ENCODE peak calls at places on chromosome 13, in five cellular contexts. F is GM23338, N is K562, S is HepG2, Z is GM12878. E is an unnamed sample.

GRCh38 chr13:33891196-33891742 is 73.3 kb downstream of the RFC3 start:
- DNase-seq in S (no peak), N (no peak), F (no peak), Z (no peak), E (no peak)

GRCh38 chr13:59873856-59874255 is 289.9 kb downstream of the DIAPH3 start:
- DNase-seq in N (no peak), F (no peak), Z (no peak), S (no peak), E (no peak)

GRCh38 chr13:48532146-48532472 is 771 bp downstream of the RCBTB2 start:
- DNase-seq in N (no peak), S (no peak), F (no peak), Z (peak), E (no peak)

GRCh38 chr13:75264611-75265010 is 217.4 kb downstream of the TBC1D4 start:
- DNase-seq in N (no peak), F (peak), S (no peak), Z (no peak), E (no peak)

GRCh38 chr13:93290503-93290902 is 63.9 kb downstream of the GPC6 start:
- DNase-seq in F (no peak), S (no peak), Z (no peak), N (no peak), E (no peak)

GRCh38 chr13:77789386-77789785 is 91.9 kb downstream of the SLAIN1 start:
- DNase-seq in N (no peak), F (no peak), S (no peak), Z (no peak), E (no peak)

GRCh38 chr13:25462301-25463125 is 90.7 kb downstream of the ATP8A2 start:
- DNase-seq in S (no peak), N (no peak), F (no peak), Z (no peak), E (no peak)

GRCh38 chr13:23657056-23657455 is 86.8 kb downstream of the TNFRSF19 start:
- DNase-seq in F (no peak), N (no peak), S (no peak), Z (no peak), E (no peak)

GRCh38 chr13:20035130-20035529 is 76.6 kb downstream of the ZMYM2 start:
- DNase-seq in S (no peak), N (peak), F (peak), Z (no peak), E (no peak)

GRCh38 chr13:64480648-64481047 is 2749.5 kb downstream of the PCDH9 start:
- DNase-seq in Z (no peak), N (no peak), S (no peak), F (no peak), E (no peak)

GRCh38 chr13:41835871-41836270 is 125.0 kb downstream of the VWA8 start:
- DNase-seq in Z (no peak), F (no peak), N (no peak), S (no peak), E (no peak)

GRCh38 chr13:40145139-40145538 is 489.7 kb downstream of the COG6 start:
- DNase-seq in Z (no peak), F (no peak), N (no peak), S (no peak), E (no peak)

GRCh38 chr13:34347784-34348573 is 530.0 kb downstream of the RFC3 start:
- DNase-seq in S (peak), Z (no peak), F (peak), N (no peak), E (no peak)

GRCh38 chr13:35252536-35253205 is 223.8 kb downstream of the MAB21L1 start:
- DNase-seq in N (no peak), Z (peak), S (no peak), F (no peak), E (no peak)

GRCh38 chr13:99311137-99311536 is 3.9 kb upstream of the GPR183 start:
- DNase-seq in Z (no peak), F (peak), N (peak), S (no peak), E (no peak)

GRCh38 chr13:23980160-23980551 is 82.9 kb upstream of the C1QTNF9B start:
- DNase-seq in F (peak), Z (no peak), S (peak), N (peak), E (peak)

GRCh38 chr13:71618154-71618553 is 248.8 kb downstream of the DACH1 start:
- DNase-seq in F (no peak), S (no peak), Z (no peak), N (no peak), E (no peak)

GRCh38 chr13:70905035-70905434 is 796.8 kb upstream of the KLHL1 start:
- DNase-seq in S (no peak), Z (no peak), F (no peak), N (no peak), E (no peak)

GRCh38 chr13:101552797-101553196 is 100.3 kb downstream of the ITGBL1 start:
- DNase-seq in N (no peak), Z (no peak), S (no peak), F (no peak), E (no peak)

GRCh38 chr13:93603043-93603442 is 376.4 kb downstream of the GPC6 start:
- DNase-seq in S (no peak), Z (no peak), F (peak), N (no peak), E (no peak)

GRCh38 chr13:108961542-108962125 is 332.2 kb downstream of the MYO16 start:
- DNase-seq in N (peak), Z (peak), S (peak), F (peak), E (peak)

GRCh38 chr13:36998624-36999041 is 507 bp downstream of the ALG5 start:
- DNase-seq in N (peak), Z (no peak), S (no peak), F (peak), E (no peak)

GRCh38 chr13:73411067-73411809 is 352.4 kb downstream of the KLF5 start:
- DNase-seq in F (no peak), N (no peak), S (no peak), Z (no peak), E (peak)

GRCh38 chr13:82370306-82370705 is 1512.0 kb downstream of the SLITRK1 start:
- DNase-seq in Z (no peak), N (no peak), F (no peak), S (no peak), E (no peak)

GRCh38 chr13:104086205-104086604 is 1020.0 kb upstream of the SLC10A2 start:
- DNase-seq in N (no peak), S (no peak), F (no peak), Z (no peak), E (no peak)

GRCh38 chr13:64446372-64446771 is 2783.8 kb downstream of the PCDH9 start:
- DNase-seq in S (no peak), N (no peak), Z (no peak), F (peak), E (peak)

GRCh38 chr13:105202384-105202783 is 1333.1 kb downstream of the EFNB2 start:
- DNase-seq in S (no peak), Z (no peak), N (no peak), F (peak), E (no peak)

GRCh38 chr13:110561335-110562033 is at the start of gene RAB20:
- DNase-seq in Z (no peak), F (peak), N (peak), S (peak), E (peak)

GRCh38 chr13:48975101-48975925 is at the start of gene FNDC3A:
- DNase-seq in Z (no peak), S (peak), F (peak), N (peak), E (peak)

GRCh38 chr13:31807090-31807541 is 67.8 kb downstream of the RXFP2 start:
- DNase-seq in N (no peak), Z (no peak), F (no peak), S (no peak), E (no peak)
- TF ChIP-seq JUNB in N (no peak), Z (no peak), F (no peak), S (no peak), E (no peak)

GRCh38 chr13:51229141-51229540 is 6.9 kb downstream of the FAM124A start:
- DNase-seq in S (no peak), F (no peak), Z (no peak), N (no peak), E (no peak)
- TF ChIP-seq JUNB in S (no peak), F (no peak), Z (no peak), N (no peak), E (no peak)

GRCh38 chr13:67168384-67168783 is 61.8 kb downstream of the PCDH9 start:
- DNase-seq in S (no peak), N (no peak), Z (no peak), F (no peak), E (no peak)
- TF ChIP-seq JUNB in S (no peak), N (no peak), Z (no peak), F (no peak), E (no peak)

GRCh38 chr13:107867701-107868661 is 347.4 kb downstream of the LIG4 start:
- DNase-seq in F (peak), S (no peak), N (peak), Z (no peak), E (no peak)

GRCh38 chr13:107866007-107866665 is 349.2 kb downstream of the LIG4 start:
- DNase-seq in S (no peak), F (peak), Z (no peak), N (peak), E (peak)

GRCh38 chr13:107864543-107865460 is 350.5 kb downstream of the LIG4 start:
- DNase-seq in Z (no peak), N (peak), S (peak), F (peak), E (peak)

GRCh38 chr13:107865643-107866006 is 349.7 kb downstream of the LIG4 start:
- DNase-seq in N (no peak), S (no peak), F (no peak), Z (no peak), E (no peak)

DNA sequence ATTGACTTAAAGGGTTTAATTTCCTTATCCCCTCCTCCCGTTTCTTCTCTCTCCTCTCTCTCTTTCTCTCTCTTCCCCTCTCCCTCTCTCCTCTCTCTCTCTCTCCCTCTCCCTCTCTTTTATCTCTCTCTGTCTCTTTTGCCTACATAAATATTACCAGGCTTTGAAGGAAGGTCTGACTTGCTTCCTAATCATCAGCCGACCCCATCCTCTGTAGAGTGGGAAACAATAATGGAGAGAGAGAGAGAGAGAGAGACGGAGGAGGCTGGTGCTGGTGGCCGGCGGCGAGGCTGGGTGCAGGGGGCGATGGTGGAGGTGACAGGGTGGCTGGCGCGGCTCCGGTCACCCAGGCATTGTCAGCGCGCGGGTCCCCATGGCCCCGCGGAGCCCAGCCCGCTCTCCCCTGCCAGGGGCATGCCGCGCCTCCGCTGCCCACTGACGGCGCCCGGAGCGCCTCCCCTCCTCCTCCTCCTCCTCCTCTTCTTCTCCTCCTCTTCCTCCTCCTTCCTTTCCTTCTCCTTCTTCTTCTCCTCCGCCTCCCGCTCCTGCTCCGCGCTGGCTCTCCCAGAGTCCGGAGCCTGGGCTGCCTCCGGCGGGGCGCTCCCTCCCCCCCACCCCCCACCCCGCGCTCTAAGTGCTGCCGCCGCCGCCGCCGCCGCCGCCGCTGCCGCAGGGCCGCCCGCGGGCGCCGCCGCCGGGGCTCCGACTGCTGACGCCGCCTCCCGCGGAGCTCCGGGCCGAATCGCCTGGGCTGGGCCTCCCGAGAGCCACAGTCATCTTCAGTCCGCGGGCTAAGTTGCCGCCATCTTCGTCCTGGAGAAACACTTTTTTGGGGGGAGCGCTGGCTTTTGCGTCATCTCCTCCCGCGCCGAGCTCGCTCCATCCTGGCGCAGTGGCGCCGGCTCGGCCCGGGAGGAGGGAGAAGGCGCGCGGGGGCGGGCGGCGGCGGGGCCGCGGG is 348.4 kb downstream of the LIG4 start:
- DNase-seq in N (peak), S (no peak), Z (no peak), F (peak), E (no peak)
- TF ChIP-seq JUNB in N (no peak), S (no peak), Z (no peak), F (no peak), E (no peak)

DNA sequence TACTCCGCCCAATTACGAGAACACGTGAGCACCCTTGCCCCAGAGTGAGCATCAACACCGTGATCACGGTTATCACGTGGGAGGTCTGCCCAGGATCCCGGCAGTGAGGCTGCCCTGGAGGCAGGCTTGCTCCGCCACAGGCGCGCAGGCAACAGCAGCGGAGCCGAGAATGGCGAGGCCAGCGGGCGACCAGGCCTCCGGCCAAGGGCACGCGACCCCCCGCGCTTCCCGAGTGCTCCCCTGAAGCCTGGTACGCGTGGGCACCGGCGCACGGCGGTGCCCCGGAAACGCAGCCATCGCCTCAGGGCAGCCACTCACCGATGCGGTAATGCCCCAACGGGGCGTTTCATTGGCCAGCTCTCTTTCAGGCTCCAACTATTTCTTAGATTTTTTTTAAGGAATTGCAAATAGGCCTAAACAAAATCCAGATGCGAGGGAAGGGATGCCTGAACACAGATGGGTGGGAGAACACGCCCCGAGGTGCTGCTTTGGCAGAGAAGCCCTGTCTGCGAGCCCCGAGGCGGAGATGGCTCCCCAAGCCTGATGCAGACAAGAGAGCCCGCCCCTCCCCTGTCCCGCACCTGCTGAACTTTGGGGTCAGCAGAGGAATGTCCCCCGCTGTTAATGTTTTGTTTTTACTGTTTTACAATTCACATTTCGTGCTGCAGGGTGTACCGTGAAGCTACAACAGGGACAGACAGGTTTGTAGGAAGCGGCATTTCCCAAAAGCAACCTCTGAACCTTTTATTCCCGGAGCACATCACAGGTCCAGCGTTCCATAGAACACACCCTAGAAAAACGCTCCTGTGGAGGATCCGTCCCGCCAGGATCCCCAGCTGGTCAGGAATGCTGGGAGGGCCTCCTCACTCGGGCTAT is 132.7 kb downstream of the ZDHHC20 start:
- DNase-seq in Z (no peak), S (no peak), N (no peak), F (peak), E (no peak)
- TF ChIP-seq JUNB in Z (no peak), S (no peak), N (no peak), F (no peak), E (no peak)